ENCODE peak calls at places on chromosomes 13 and 19, in four cellular contexts. B is choroid plexus epithelial cell; T is CD4-positive, alpha-beta T cell; K is BJ. N is an unnamed sample.

GRCh38 chr13:51524846-51525566 is 59.3 kb upstream of the WDFY2 start:
- DNase-seq in B (peak; percentile 55), T (no peak), K (no peak), N (no peak)

GRCh38 chr13:76934671-76935070 is 13.6 kb upstream of the ACOD1 start:
- DNase-seq in B (peak; percentile 20), T (no peak), K (no peak), N (no peak)

GRCh38 chr13:33164331-33164730 is 121.2 kb downstream of the STARD13 start:
- DNase-seq in B (no peak), T (no peak), K (no peak), N (no peak)

GRCh38 chr13:92074658-92075057 is 676.2 kb downstream of the GPC5 start:
- DNase-seq in B (peak; percentile 35), T (no peak), K (no peak), N (no peak)

GRCh38 chr13:110815471-110816204 is 99.2 kb downstream of the ANKRD10 start:
- DNase-seq in B (peak; percentile 16), T (no peak), K (no peak), N (no peak)

GRCh38 chr19:35270381-35270811 is 1.6 kb downstream of the USF2 start:
- DNase-seq in B (no peak), T (no peak), K (no peak), N (no peak)

GRCh38 chr19:34985249-34986022 is 14.7 kb upstream of the GRAMD1A start:
- DNase-seq in B (peak; percentile 74), T (no peak), K (no peak), N (no peak)

GRCh38 chr13:32314271-32314967 is 744 bp downstream of the ZAR1L start:
- DNase-seq in B (no peak), T (no peak), K (no peak), N (no peak)

GRCh38 chr13:104648291-104648690 is 1582.1 kb upstream of the SLC10A2 start:
- DNase-seq in B (no peak), T (no peak), K (no peak), N (no peak)

GRCh38 chr19:9013988-9014387 is 3.8 kb upstream of the MUC16 start:
- DNase-seq in B (no peak), T (no peak), K (no peak), N (no peak)

GRCh38 chr13:110669036-110669435 is 36.9 kb downstream of the CARS2 start:
- DNase-seq in B (no peak), T (no peak), K (no peak), N (no peak)

GRCh38 chr19:51365211-51366049 is 758 bp downstream of the ETFB start:
- DNase-seq in B (peak; percentile 65), T (no peak), K (no peak), N (no peak)
- TF ChIP-seq CTCF in B (peak; percentile 31), T (no peak), K (peak; percentile 16), N (no peak)

DNA sequence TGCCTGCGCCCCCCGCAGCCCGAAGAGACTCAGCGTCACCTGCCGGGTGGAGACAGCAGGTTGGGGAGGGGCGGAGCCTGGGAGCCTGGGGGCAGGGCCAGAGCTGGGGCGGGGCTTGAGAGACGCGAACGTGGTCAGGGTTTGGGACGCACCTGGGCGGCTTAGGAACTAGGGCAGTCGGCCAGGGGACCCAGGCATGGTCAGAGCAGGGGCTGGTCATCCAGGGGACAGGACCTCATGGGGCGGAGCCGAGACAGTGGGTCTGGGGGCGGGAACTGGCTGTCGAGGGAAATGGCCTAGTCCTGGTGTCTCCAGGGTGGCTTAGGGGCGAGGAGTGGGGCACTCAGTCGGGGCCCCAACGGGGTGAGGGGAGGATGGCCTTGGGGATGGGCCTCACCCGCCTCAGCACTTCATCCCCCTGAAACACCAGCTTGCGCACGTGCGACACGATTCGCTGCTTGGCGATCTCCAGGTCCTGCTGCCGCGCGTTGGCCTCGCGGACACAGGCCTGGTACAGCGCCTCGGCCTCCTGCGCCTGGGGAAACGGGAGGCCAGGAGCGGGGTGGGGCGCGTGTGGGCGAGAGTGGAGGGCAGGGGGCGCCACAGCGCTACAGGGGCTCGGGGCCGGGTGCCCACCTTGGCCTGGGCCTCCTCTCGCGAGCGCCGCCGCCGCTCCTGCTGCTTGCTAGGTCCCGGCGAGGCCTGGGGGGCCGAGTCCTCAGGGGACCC is 5.8 kb downstream of the GMIP start:
- DNase-seq in B (no peak), T (no peak), K (no peak), N (no peak)
- TF ChIP-seq CTCF in B (no peak), T (no peak), K (no peak), N (no peak)

GRCh38 chr19:57615346-57615745 is 1.3 kb downstream of the ZNF134 start:
- DNase-seq in B (peak; percentile 3), T (no peak), K (no peak), N (no peak)

GRCh38 chr19:57611113-57611512 is 2.9 kb upstream of the ZNF134 start:
- DNase-seq in B (no peak), T (no peak), K (no peak), N (no peak)

GRCh38 chr19:57613941-57614743 is at the start of gene ZNF134:
- DNase-seq in B (peak; percentile 92), T (peak; percentile 90), K (peak; percentile 46), N (peak; percentile 85)
- TF ChIP-seq CTCF in B (peak; percentile 52), T (peak; percentile 25), K (peak; percentile 31), N (no peak)

GRCh38 chr13:21670883-21671792 is at the start of gene FGF9:
- DNase-seq in B (peak; percentile 81), T (peak; percentile 73), K (no peak), N (peak; percentile 78)

GRCh38 chr13:21672811-21673591 is 2.1 kb downstream of the FGF9 start:
- DNase-seq in B (no peak), T (no peak), K (no peak), N (no peak)

GRCh38 chr13:21671793-21672680 is 1.2 kb downstream of the FGF9 start:
- DNase-seq in B (no peak), T (no peak), K (no peak), N (no peak)

GRCh38 chr13:21668665-21669599 is 1.9 kb upstream of the FGF9 start:
- DNase-seq in B (peak; percentile 23), T (no peak), K (no peak), N (peak; percentile 45)

DNA sequence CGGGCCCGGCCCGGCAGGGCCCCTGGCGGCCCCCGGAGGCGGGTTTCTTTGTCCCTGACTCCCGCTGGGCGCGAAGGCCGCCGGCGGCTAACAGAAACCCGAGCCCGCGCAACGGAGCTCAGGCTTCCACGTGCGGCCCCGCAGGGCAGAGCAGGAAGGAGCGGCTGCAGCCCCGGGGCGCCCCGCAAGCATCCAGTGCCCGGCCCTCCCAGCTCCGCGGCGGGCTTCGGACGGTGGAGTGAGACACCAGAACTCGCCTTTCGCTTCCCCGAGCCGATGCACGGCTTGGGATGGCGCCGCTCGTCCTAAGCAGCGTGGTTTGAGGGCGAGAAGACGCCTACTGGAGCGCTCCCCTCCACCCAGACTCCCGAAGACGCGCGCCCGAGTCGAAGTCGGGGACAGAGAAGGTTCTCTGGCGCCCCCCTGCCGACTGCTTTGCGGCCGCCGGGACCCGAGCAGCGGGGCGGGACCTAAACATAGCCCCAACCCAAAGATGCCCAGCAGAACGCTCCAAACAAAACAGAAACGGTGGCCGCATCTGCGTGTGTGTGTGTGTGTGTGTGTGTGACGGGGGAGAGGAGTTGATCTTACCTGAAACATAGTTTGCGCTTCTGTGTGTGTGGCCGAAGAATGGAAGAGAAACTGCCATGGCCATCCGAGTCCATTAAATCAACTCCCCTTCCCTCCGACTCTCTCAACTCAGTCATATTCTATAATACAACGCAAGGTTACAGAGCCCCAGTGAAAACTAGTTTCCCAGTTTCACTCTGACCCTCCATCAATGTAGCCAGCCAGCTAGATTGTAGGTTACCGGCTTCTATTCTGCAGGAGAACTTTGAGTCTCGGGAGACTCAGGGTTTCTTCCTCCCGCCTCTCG is 629 bp upstream of the FGF9 start:
- DNase-seq in B (peak; percentile 37), T (peak; percentile 55), K (no peak), N (peak; percentile 48)
- TF ChIP-seq CTCF in B (no peak), T (no peak), K (peak; percentile 35), N (no peak)

GRCh38 chr19:3283246-3283751 is 58.8 kb downstream of the CELF5 start:
- DNase-seq in B (no peak), T (no peak), K (no peak), N (no peak)

GRCh38 chr19:3282564-3282963 is 58.1 kb downstream of the CELF5 start:
- DNase-seq in B (no peak), T (no peak), K (no peak), N (no peak)

GRCh38 chr19:3282155-3282554 is 57.7 kb downstream of the CELF5 start:
- DNase-seq in B (no peak), T (no peak), K (no peak), N (no peak)

GRCh38 chr19:3279306-3279705 is 54.8 kb downstream of the CELF5 start:
- DNase-seq in B (no peak), T (no peak), K (no peak), N (no peak)

DNA sequence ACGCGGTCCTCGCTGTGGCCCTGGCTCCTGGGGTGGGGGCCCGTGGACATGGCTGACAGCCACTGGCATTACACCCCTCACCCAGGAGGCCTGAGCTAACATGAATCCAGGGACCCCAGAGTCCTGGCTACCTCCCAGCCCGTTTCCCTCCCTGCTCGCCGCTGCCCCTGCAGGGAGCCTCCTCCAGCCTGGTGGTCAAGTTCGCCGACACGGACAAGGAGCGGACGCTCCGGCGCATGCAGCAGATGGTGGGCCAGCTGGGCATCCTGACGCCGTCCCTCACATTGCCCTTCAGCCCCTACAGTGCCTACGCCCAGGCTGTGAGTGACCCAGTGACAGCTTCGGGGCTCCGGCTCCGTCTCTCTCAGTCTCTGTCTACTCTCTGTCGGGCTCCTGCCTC is 56.6 kb downstream of the CELF5 start:
- DNase-seq in B (no peak), T (no peak), K (no peak), N (no peak)
- TF ChIP-seq CTCF in B (no peak), T (no peak), K (no peak), N (no peak)

DNA sequence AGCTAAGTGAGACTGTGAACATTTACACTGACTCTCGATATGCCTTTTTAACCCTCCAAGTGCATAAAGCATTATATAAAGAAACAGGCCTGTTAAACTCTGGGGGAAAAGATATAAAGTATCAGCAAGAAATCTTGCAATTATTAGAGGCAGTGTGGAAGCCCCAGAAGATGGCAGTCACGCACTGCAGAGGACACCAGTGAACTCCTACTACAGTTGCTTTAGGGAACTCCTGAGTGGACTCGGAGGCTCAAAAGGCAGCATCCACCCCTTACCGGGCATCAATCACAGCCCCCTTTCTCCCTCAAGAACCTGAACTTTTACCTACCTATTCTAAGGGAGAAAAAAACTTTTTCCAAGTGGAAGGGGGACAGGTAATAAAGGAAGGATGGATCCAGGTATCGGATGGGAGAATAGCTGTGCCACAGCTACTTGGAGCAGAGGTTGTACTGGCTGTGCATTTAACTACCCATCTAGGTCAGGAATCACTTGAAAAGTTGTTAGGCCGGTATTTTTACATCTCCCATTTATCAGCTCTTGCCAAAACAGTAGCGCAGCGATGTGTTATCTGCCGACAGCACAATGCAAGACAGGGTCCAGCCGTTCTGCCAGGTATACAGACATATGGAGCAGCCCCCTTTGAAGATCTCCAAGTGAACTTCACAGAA is 80.1 kb downstream of the ZNF486 start:
- DNase-seq in B (peak; percentile 42), T (peak; percentile 17), K (no peak), N (no peak)
- TF ChIP-seq CTCF in B (peak; percentile 61), T (peak; percentile 50), K (peak; percentile 29), N (no peak)

DNA sequence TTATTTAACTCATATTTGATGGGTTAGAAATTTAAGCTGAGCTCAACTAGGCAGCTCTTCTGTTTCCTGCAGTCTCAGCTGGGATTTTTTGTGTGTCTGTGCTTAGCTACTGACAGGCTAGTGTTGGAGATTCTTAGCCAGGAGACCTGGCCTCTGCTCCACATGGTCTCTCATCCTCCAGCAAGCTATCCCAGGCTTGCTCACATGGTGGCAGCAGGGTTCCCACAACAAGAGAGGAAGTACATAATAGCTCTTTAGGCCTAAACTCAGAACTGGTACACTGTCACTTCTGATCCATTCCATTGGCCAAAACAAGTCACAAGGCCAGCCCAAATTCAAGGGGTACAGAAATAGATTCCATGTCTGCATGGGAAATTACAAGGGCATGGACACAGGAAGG is 406.2 kb downstream of the SUCLA2 start:
- DNase-seq in B (peak; percentile 35), T (no peak), K (no peak), N (no peak)
- TF ChIP-seq CTCF in B (peak; percentile 43), T (no peak), K (no peak), N (no peak)